ENCODE peak calls at places on chromosomes 7 and 10, in four cellular contexts. H, S, W and J are unnamed samples.
A peak's percentile ranks its signal among the peaks of the same experiment; 100 is the strongest.

GRCh38 chr7:74364061-74364460 is 74.9 kb downstream of the CLIP2 start:
- DNase-seq in S (no peak), H (no peak), W (peak; percentile 40), J (no peak)

GRCh38 chr10:62336404-62336803 is 37.8 kb upstream of the ZNF365 start:
- DNase-seq in S (no peak), H (no peak), W (no peak), J (no peak)

GRCh38 chr7:107118109-107118900 is 50.5 kb upstream of the HBP1 start:
- DNase-seq in W (no peak), S (no peak), H (peak; percentile 50), J (no peak)

GRCh38 chr7:1659696-1660095 is 10.4 kb upstream of the ELFN1 start:
- DNase-seq in S (no peak), W (no peak), H (no peak), J (no peak)

GRCh38 chr10:2882628-2883027 is 184.7 kb upstream of the PFKP start:
- DNase-seq in W (no peak), S (no peak), H (no peak), J (no peak)

GRCh38 chr7:143408686-143409551 is at the start of gene EPHA1:
- DNase-seq in H (peak; percentile 30), S (no peak), W (peak; percentile 45), J (no peak)

GRCh38 chr10:43219848-43220247 is 47.0 kb downstream of the RASGEF1A start:
- DNase-seq in S (peak; percentile 42), W (no peak), H (no peak), J (no peak)

GRCh38 chr10:62231805-62232204 is 36.8 kb downstream of the RTKN2 start:
- DNase-seq in S (no peak), W (no peak), H (no peak), J (no peak)

GRCh38 chr7:50718876-50719275 is 63.8 kb downstream of the GRB10 start:
- DNase-seq in S (no peak), W (no peak), H (no peak), J (no peak)

GRCh38 chr10:63718006-63718405 is 196.8 kb downstream of the REEP3 start:
- DNase-seq in S (no peak), W (no peak), H (peak; percentile 13), J (no peak)

GRCh38 chr7:170551-171363 is 21.6 kb upstream of the FAM20C start:
- DNase-seq in H (no peak), S (peak; percentile 63), W (no peak), J (no peak)

GRCh38 chr7:30906520-30907240 is 5.0 kb upstream of the AQP1 start:
- DNase-seq in W (no peak), H (peak; percentile 41), S (no peak), J (no peak)

GRCh38 chr10:11175823-11176243 is 158.2 kb downstream of the CELF2 start:
- DNase-seq in W (no peak), S (no peak), H (no peak), J (no peak)

GRCh38 chr10:118900617-118901016 is 128.9 kb upstream of the NANOS1 start:
- DNase-seq in W (no peak), H (no peak), S (no peak), J (no peak)

GRCh38 chr7:28160551-28160991 is 20.0 kb downstream of the JAZF1 start:
- DNase-seq in H (no peak), S (no peak), W (no peak), J (no peak)

GRCh38 chr7:127900735-127901685 is 130.2 kb downstream of the LRRC4 start:
- DNase-seq in H (no peak), W (no peak), S (no peak), J (no peak)

GRCh38 chr7:9349625-9350024 is 916.2 kb downstream of the NXPH1 start:
- DNase-seq in S (no peak), W (no peak), H (no peak), J (no peak)

GRCh38 chr10:44010873-44011602 is 362.4 kb upstream of the ZNF32 start:
- DNase-seq in W (no peak), S (no peak), H (no peak), J (no peak)

GRCh38 chr7:87506243-87507180 is 31.0 kb upstream of the ABCB4 start:
- DNase-seq in W (no peak), H (peak; percentile 16), S (no peak), J (no peak)

GRCh38 chr7:84277628-84278224 is 83.1 kb upstream of the SEMA3A start:
- DNase-seq in W (peak; percentile 77), S (no peak), H (no peak), J (no peak)

GRCh38 chr7:134886353-134887057 is 99.8 kb upstream of the AGBL3 start:
- DNase-seq in H (peak; percentile 89), S (peak; percentile 86), W (no peak), J (peak; percentile 73)

GRCh38 chr10:117535752-117536358 is 6.7 kb upstream of the EMX2 start:
- DNase-seq in S (no peak), H (no peak), W (no peak), J (no peak)
- H3K4me3 ChIP-seq in S (peak overlapping the region; percentile 12), H (no peak overlapping the region), W (no peak overlapping the region), J (peak overlapping the region; percentile 46)

DNA sequence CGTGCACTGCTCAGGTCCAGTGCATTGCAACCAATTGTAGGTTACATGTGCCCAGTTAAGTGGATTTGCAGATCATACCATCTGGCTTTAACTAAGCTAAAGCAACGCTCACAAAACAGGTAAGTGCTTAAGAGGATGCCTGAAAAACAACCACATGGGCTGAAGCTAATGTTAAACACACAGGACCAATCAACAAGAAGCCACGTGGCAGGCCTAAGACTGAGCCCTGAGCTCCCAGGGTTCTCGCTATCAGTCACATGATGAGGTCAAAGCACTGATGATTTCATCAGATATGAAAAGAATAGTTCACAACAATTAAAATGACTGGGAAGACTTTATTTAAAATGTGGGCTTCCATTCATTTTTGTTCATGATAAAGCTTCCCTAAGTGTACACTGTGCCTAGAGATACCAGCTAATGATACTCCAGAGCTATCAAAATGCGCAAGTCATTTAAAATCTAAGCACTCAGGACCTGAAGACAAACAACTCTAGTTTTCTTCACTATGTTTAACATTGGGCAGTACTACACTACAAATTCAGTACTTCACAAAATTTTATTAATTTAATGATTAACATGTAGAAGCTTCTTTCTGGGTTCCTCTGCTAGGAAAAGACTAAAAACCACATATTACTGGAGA is 90.6 kb downstream of the PIP4K2A start:
- DNase-seq in W (no peak), S (no peak), H (no peak), J (no peak)
- H3K4me3 ChIP-seq in W (no peak overlapping the region), S (no peak overlapping the region), H (no peak overlapping the region), J (no peak overlapping the region)

DNA sequence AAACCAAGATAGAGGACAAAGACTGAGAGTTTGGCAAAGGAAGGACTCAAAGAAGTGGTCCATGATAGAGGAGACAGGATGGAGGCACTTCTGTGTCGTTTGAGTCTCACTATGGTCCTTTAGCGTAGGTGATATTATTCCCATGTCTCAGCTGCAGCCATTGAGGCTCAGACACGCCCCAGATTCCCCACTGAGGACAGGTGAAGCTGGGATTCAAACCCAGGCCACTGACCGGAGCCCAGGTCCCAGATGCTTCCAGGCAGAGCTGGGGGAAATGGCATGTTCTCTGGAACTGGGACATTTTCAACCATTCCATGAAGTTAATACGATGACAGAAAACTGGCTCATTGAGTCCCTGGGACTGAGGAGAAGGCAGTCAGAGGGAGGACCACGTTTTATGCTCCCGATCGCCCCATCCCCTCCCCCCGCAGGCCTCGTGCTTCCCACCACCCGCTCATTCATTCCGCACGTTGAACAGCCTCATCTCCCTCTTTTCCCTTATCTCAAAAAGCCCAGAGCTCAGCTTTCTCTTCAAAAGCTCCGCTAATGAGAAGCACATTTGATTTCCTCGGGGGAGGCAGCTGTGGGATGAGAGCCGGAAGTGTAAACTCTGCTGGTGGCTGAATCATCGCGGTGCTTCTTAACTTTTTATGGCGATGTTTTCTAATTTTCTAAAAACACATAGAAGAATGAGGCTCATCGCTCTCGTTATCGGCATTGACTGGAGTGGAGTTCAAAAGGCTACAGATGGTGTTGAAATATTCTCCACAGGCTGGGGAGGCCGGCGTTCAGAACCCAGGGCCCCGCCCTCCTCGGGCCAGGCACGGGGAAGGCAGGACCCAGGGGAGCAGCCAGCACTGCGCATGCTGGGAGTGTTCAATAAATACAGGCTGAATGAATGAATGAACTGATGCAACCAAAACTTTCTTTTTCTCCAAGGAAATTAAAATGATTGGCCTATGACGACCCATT is 64.0 kb downstream of the OAT start:
- DNase-seq in S (no peak), W (peak; percentile 59), H (peak; percentile 92), J (peak; percentile 21)
- H3K4me3 ChIP-seq in S (peak overlapping the region; percentile 26), W (peak overlapping the region; percentile 6), H (peak overlapping the region; percentile 4), J (peak overlapping the region; percentile 17)

GRCh38 chr10:80187465-80188409 is 17.6 kb downstream of the ANXA11 start:
- DNase-seq in S (peak; percentile 63), W (no peak), H (no peak), J (no peak)

GRCh38 chr10:80186364-80187012 is 18.8 kb downstream of the ANXA11 start:
- DNase-seq in W (no peak), S (peak; percentile 77), H (no peak), J (no peak)

GRCh38 chr10:80185522-80186299 is 19.6 kb downstream of the ANXA11 start:
- DNase-seq in W (no peak), H (peak; percentile 42), S (no peak), J (no peak)

GRCh38 chr10:80187060-80187459 is 18.3 kb downstream of the ANXA11 start:
- DNase-seq in W (no peak), S (peak; percentile 41), H (no peak), J (no peak)

DNA sequence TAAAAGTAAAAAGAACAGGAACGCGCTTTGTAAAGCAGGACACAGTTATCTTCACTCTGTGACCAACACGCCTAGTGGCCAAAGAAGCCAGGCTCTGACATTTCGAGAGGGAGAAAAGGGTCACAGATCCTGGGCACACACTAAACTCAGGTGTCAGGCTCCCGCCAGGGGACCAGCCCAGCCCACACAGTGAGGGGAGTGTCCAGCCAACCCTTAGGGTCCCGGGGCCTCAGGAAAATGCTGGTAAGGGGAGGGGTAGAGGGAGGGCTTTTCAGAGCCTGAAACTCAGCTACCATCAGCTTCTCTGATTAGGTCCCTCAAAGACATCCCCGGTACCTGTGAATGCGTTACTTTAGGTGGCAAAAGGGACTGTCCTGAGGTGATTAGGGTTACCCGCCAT is 16.6 kb downstream of the ANXA11 start:
- DNase-seq in S (peak; percentile 41), W (no peak), H (no peak), J (no peak)
- H3K4me3 ChIP-seq in S (no peak overlapping the region), W (no peak overlapping the region), H (no peak overlapping the region), J (no peak overlapping the region)

GRCh38 chr7:151166629-151167196 is 781 bp downstream of the GBX1 start:
- DNase-seq in W (peak; percentile 41), H (no peak), S (no peak), J (no peak)

GRCh38 chr7:151157645-151158329 is 9.7 kb downstream of the GBX1 start:
- DNase-seq in S (no peak), W (no peak), H (no peak), J (no peak)

GRCh38 chr7:151167197-151167911 is at the start of gene GBX1:
- DNase-seq in W (peak; percentile 70), S (no peak), H (no peak), J (no peak)

GRCh38 chr7:151161757-151162156 is 5.7 kb downstream of the GBX1 start:
- DNase-seq in W (no peak), S (no peak), H (no peak), J (no peak)
- H3K4me3 ChIP-seq in W (no peak overlapping the region), S (no peak overlapping the region), H (no peak overlapping the region), J (no peak overlapping the region)

DNA sequence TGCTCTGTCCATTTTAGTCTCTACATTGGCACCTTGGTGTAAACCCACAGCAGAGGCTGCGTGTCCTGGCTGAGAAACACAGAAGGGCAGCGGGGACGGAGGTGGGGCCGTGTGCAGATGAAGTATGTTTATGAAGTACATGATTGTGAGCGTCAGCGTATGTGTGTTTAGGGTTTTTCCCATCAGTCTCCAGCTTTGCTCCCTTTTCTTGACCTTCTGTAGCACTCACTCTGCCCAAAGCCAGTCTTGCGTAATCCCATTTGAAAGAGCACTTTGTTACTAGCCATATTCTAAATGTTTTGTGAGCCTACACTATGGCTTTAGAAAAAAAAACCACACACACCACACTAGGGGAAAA is 750.8 kb upstream of the SORCS1 start:
- DNase-seq in S (no peak), W (peak; percentile 26), H (peak; percentile 57), J (no peak)
- H3K4me3 ChIP-seq in S (peak overlapping the region; percentile 34), W (peak overlapping the region; percentile 9), H (peak overlapping the region; percentile 57), J (no peak overlapping the region)